ENCODE peak calls at places on chromosomes 16 and 17, in eight cellular contexts. C is endodermal cell, E is body of pancreas, B is HFF-Myc, Z is glutamatergic neuron, P is AG09319, S is brain pericyte, G is T47D. J is an unnamed sample.

GRCh38 chr17:58265266-58265665 is 15.5 kb downstream of the MPO start:
- DNase-seq in P (no peak), G (no peak), C (no peak), S (no peak), E (no peak), Z (no peak), B (no peak), J (no peak)

GRCh38 chr17:78745407-78746088 is 36.5 kb downstream of the CYTH1 start:
- DNase-seq in G (peak; percentile 62), E (peak; percentile 51), C (peak; percentile 71), S (no peak), P (no peak), B (peak; percentile 31), Z (no peak), J (no peak)

GRCh38 chr17:28928061-28928460 is 23.3 kb downstream of the PHF12 start:
- DNase-seq in P (no peak), Z (no peak), S (no peak), E (no peak), G (no peak), C (no peak), B (no peak), J (no peak)

GRCh38 chr17:19328441-19329061 is 34.0 kb downstream of the B9D1 start:
- DNase-seq in G (no peak), C (no peak), B (no peak), S (no peak), E (no peak), P (no peak), Z (no peak), J (no peak)

GRCh38 chr17:78653382-78653781 is 76.2 kb upstream of the DNAH17 start:
- DNase-seq in B (no peak), Z (no peak), G (peak; percentile 59), C (peak; percentile 34), S (no peak), E (no peak), P (no peak), J (no peak)

GRCh38 chr16:9836118-9836736 is 346.0 kb downstream of the GRIN2A start:
- DNase-seq in Z (no peak), B (no peak), C (peak; percentile 66), G (peak; percentile 59), E (peak; percentile 22), S (no peak), P (no peak), J (no peak)

GRCh38 chr17:60559995-60560859 is 34.2 kb upstream of the APPBP2 start:
- DNase-seq in S (no peak), C (no peak), E (no peak), Z (no peak), P (no peak), G (no peak), B (no peak), J (no peak)

GRCh38 chr17:20203021-20203420 is 193.9 kb downstream of the SPECC1 start:
- DNase-seq in E (no peak), S (no peak), Z (no peak), C (no peak), B (no peak), G (no peak), P (no peak), J (no peak)

GRCh38 chr17:14301761-14302401 is 1.0 kb downstream of the HS3ST3B1 start:
- DNase-seq in Z (peak; percentile 31), S (no peak), C (peak; percentile 80), P (no peak), G (peak; percentile 9), B (no peak), E (peak; percentile 31), J (no peak)